ENCODE peak calls at places on chromosomes 16 and 17, in nine cellular contexts. Q is MM.1S, U is PC-3, L is HCT116, T is GM23338, C is neural progenitor cell, D is OCI-LY7, K is GM23248, I is SK-N-SH. S is an unnamed sample.

GRCh38 chr16:528111-529011 is 849 bp downstream of the CAPN15 start:
- DNase-seq in Q (peak; percentile 17), U (peak; percentile 39), L (no peak), T (peak; percentile 63), C (peak; percentile 62), D (peak; percentile 37), K (peak; percentile 91), I (peak; percentile 76), S (peak; percentile 75)

GRCh38 chr17:59165933-59166342 is 10.4 kb downstream of the PRR11 start:
- DNase-seq in Q (peak; percentile 28), U (peak; percentile 77), L (peak; percentile 49), T (peak; percentile 89), C (peak; percentile 91), D (peak; percentile 55), K (peak; percentile 52), I (peak; percentile 76), S (peak; percentile 70)

GRCh38 chr17:36854982-36855381 is 82.3 kb upstream of the LHX1 start:
- DNase-seq in Q (no peak), U (no peak), L (no peak), T (no peak), C (no peak), D (no peak), K (no peak), I (no peak), S (no peak)

GRCh38 chr17:74380086-74380958 is 13.0 kb downstream of the GPR142 start:
- DNase-seq in Q (no peak), U (peak; percentile 89), L (peak; percentile 54), T (peak; percentile 55), C (peak; percentile 37), D (no peak), K (no peak), I (no peak), S (peak; percentile 76)

GRCh38 chr16:89422527-89422904 is 67.8 kb downstream of the ANKRD11 start:
- DNase-seq in Q (peak; percentile 62), U (peak; percentile 45), L (no peak), T (no peak), C (no peak), D (no peak), K (peak; percentile 56), I (no peak), S (no peak)

GRCh38 chr17:80953471-80954315 is 37.9 kb upstream of the CHMP6 start:
- DNase-seq in Q (no peak), U (no peak), L (no peak), T (no peak), C (peak; percentile 1), D (no peak), K (no peak), I (no peak), S (no peak)

GRCh38 chr17:47741109-47741792 is 8.2 kb downstream of the TBX21 start:
- DNase-seq in Q (no peak), U (no peak), L (no peak), T (no peak), C (no peak), D (no peak), K (no peak), I (no peak), S (no peak)

GRCh38 chr17:17941015-17941414 is 31.2 kb downstream of the TOM1L2 start:
- DNase-seq in Q (no peak), U (no peak), L (no peak), T (no peak), C (no peak), D (no peak), K (no peak), I (no peak), S (no peak)

GRCh38 chr16:16028311-16028999 is 79.0 kb downstream of the ABCC1 start:
- DNase-seq in Q (no peak), U (peak; percentile 46), L (no peak), T (no peak), C (no peak), D (no peak), K (no peak), I (no peak), S (no peak)

GRCh38 chr16:3004319-3004718 is 8.4 kb upstream of the CLDN9 start:
- DNase-seq in Q (peak; percentile 35), U (no peak), L (no peak), T (no peak), C (peak; percentile 50), D (no peak), K (peak; percentile 67), I (no peak), S (peak; percentile 62)

GRCh38 chr16:69804283-69804682 is 42.2 kb downstream of the WWP2 start:
- DNase-seq in Q (no peak), U (no peak), L (no peak), T (no peak), C (no peak), D (no peak), K (peak; percentile 16), I (no peak), S (no peak)

GRCh38 chr16:81600275-81600674 is 155.7 kb downstream of the CMIP start:
- DNase-seq in Q (no peak), U (peak; percentile 76), L (no peak), T (no peak), C (peak; percentile 35), D (no peak), K (peak; percentile 71), I (peak; percentile 81), S (peak; percentile 47)

GRCh38 chr16:4272114-4272954 is 489 bp downstream of the TFAP4 start:
- DNase-seq in Q (peak; percentile 36), U (peak; percentile 23), L (no peak), T (peak; percentile 56), C (peak; percentile 74), D (peak; percentile 72), K (peak; percentile 76), I (peak; percentile 75), S (peak; percentile 65)

GRCh38 chr17:70047619-70048018 is 27.4 kb upstream of the KCNJ16 start:
- DNase-seq in Q (no peak), U (peak; percentile 11), L (no peak), T (no peak), C (no peak), D (no peak), K (peak; percentile 36), I (no peak), S (no peak)

GRCh38 chr17:58387834-58388233 is 29.5 kb downstream of the RNF43 start:
- DNase-seq in Q (no peak), U (peak; percentile 98), L (peak; percentile 70), T (no peak), C (no peak), D (no peak), K (no peak), I (no peak), S (peak; percentile 27)

GRCh38 chr16:84768798-84769177 is 51.0 kb upstream of the CRISPLD2 start:
- DNase-seq in Q (no peak), U (no peak), L (no peak), T (no peak), C (no peak), D (no peak), K (no peak), I (peak; percentile 67), S (no peak)

GRCh38 chr16:87964049-87964448 is 12.8 kb downstream of the BANP start:
- DNase-seq in Q (no peak), U (no peak), L (no peak), T (no peak), C (no peak), D (no peak), K (peak; percentile 20), I (no peak), S (no peak)

GRCh38 chr16:87963400-87963799 is 12.2 kb downstream of the BANP start:
- DNase-seq in Q (no peak), U (peak; percentile 50), L (no peak), T (no peak), C (no peak), D (no peak), K (peak; percentile 97), I (no peak), S (no peak)

GRCh38 chr16:87965973-87966667 is 14.9 kb downstream of the BANP start:
- DNase-seq in Q (no peak), U (no peak), L (no peak), T (no peak), C (no peak), D (no peak), K (peak; percentile 68), I (peak; percentile 82), S (no peak)

GRCh38 chr16:87966685-87967185 is 15.5 kb downstream of the BANP start:
- DNase-seq in Q (no peak), U (no peak), L (no peak), T (no peak), C (no peak), D (no peak), K (peak; percentile 60), I (no peak), S (peak; percentile 52)

DNA sequence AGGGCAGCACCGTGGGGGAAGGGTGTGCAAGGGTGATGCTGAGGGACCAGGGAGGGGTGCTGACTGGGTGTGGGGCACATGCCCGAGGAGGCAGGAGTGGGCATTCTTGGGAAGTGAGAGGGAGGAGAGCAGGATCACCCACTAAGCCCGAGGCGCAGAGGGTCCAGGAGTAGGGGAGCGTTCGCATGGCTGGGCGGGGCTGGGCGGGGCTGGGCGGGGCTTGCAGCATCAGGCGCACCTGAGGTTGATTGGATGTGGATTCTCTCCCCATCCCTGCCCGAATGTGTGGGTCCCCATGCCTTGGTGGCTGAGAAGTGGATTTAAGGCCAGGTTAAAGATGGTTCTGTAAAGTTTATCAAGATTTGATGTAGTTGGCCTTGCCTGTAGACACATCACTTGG is 14.2 kb downstream of the BANP start:
- DNase-seq in Q (no peak), U (no peak), L (no peak), T (peak; percentile 55), C (no peak), D (no peak), K (no peak), I (no peak), S (no peak)
- H3K79me2 ChIP-seq in Q (peaks cover 80% of the 10 kb centered on the region), U (peaks cover 95% of the 10 kb centered on the region), L (peaks cover 69% of the 10 kb centered on the region), T (peaks cover 98% of the 10 kb centered on the region), C (peaks cover 91% of the 10 kb centered on the region), D (peaks cover 62% of the 10 kb centered on the region), K (peaks cover 89% of the 10 kb centered on the region), I (peaks cover 73% of the 10 kb centered on the region), S (peaks cover 87% of the 10 kb centered on the region)

GRCh38 chr17:45172232-45172540 is 10.5 kb downstream of the HEXIM2 start:
- DNase-seq in Q (no peak), U (no peak), L (no peak), T (no peak), C (no peak), D (no peak), K (no peak), I (no peak), S (no peak)
- H2AFZ ChIP-seq in Q (peak overlapping the region; percentile 10), U (peak overlapping the region; percentile 72), L (no peak overlapping the region), T (peak overlapping the region; percentile 90), C (peak overlapping the region; percentile 55), D (peak overlapping the region; percentile 96), K (peak overlapping the region; percentile 62), I (no peak overlapping the region), S (no peak overlapping the region)

GRCh38 chr17:67546578-67547527 is 169.8 kb downstream of the PITPNC1 start:
- DNase-seq in Q (no peak), U (no peak), L (no peak), T (peak; percentile 40), C (no peak), D (peak; percentile 24), K (peak; percentile 38), I (no peak), S (peak; percentile 51)
- TF ChIP-seq EZH2phosphoT487 in Q (no peak), U (no peak), L (no peak), T (no peak), C (no peak), D (no peak), K (no peak), I (no peak), S (no peak)

DNA sequence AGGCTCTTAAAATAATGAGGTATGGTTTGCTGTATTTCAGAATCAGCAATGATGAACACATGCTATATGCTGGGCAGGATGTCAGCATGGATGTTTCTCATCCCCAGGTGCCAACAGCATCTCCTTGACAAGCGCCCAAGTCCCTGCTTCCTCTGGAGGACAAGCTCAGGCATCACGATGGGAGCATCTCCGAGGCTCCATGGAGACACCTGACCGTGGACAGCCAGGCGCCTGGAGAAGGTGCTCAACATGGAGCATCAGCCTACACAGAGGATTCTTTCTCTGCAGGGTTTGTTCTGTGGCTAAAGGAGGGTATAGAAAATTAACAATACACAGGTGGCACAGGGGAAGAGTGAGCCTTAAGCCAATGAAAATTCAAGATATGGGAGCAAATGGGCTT is 72.1 kb downstream of the SLC5A11 start:
- DNase-seq in Q (no peak), U (no peak), L (no peak), T (no peak), C (no peak), D (no peak), K (no peak), I (no peak), S (no peak)
- H3K79me2 ChIP-seq in Q (no peaks in the 10 kb centered on the region), U (no peaks in the 10 kb centered on the region), L (no peaks in the 10 kb centered on the region), T (no peaks in the 10 kb centered on the region), C (no peaks in the 10 kb centered on the region), D (no peaks in the 10 kb centered on the region), K (no peaks in the 10 kb centered on the region), I (no peaks in the 10 kb centered on the region), S (no peaks in the 10 kb centered on the region)